ENCODE peak calls at places on chromosomes 16 and 17, in seven cellular contexts. One of them, this sample, is unnamed.

GRCh38 chr17:49338883-49339282 is 23.2 kb downstream of the ZNF652 start:
- DNase-seq in hypothalamus: no peak
- DNase-seq in left cardiac atrium: no peak
- DNase-seq in HTR-8/SVneo: no peak
- DNase-seq in globus pallidus: no peak
- DNase-seq in CD4-positive, alpha-beta T cell: no peak
- DNase-seq in amniotic epithelial cell: peak; percentile 33
- DNase-seq in this sample: no peak

GRCh38 chr17:43308999-43309398 is 75.2 kb upstream of the RNU2-1 start:
- DNase-seq in HTR-8/SVneo: no peak
- DNase-seq in left cardiac atrium: no peak
- DNase-seq in globus pallidus: peak; percentile 71
- DNase-seq in hypothalamus: no peak
- DNase-seq in amniotic epithelial cell: no peak
- DNase-seq in CD4-positive, alpha-beta T cell: no peak
- DNase-seq in this sample: no peak

GRCh38 chr17:40021471-40021961 is 6.3 kb downstream of the CSF3 start:
- DNase-seq in CD4-positive, alpha-beta T cell: no peak
- DNase-seq in HTR-8/SVneo: peak; percentile 85
- DNase-seq in amniotic epithelial cell: peak; percentile 67
- DNase-seq in left cardiac atrium: peak; percentile 50
- DNase-seq in globus pallidus: no peak
- DNase-seq in hypothalamus: no peak
- DNase-seq in this sample: no peak

GRCh38 chr16:37511-37910 is 15.9 kb downstream of the POLR3K start:
- DNase-seq in HTR-8/SVneo: no peak
- DNase-seq in left cardiac atrium: no peak
- DNase-seq in hypothalamus: no peak
- DNase-seq in globus pallidus: peak; percentile 20
- DNase-seq in CD4-positive, alpha-beta T cell: no peak
- DNase-seq in amniotic epithelial cell: peak; percentile 18
- DNase-seq in this sample: no peak

GRCh38 chr16:31061126-31061812 is 12.8 kb downstream of the ZNF668 start:
- DNase-seq in left cardiac atrium: no peak
- DNase-seq in HTR-8/SVneo: no peak
- DNase-seq in amniotic epithelial cell: no peak
- DNase-seq in hypothalamus: no peak
- DNase-seq in globus pallidus: no peak
- DNase-seq in CD4-positive, alpha-beta T cell: no peak
- DNase-seq in this sample: no peak

GRCh38 chr17:42387221-42387657 is 1.0 kb downstream of the STAT3 start:
- DNase-seq in CD4-positive, alpha-beta T cell: no peak
- DNase-seq in amniotic epithelial cell: peak; percentile 94
- DNase-seq in HTR-8/SVneo: no peak
- DNase-seq in hypothalamus: no peak
- DNase-seq in globus pallidus: no peak
- DNase-seq in left cardiac atrium: no peak
- DNase-seq in this sample: no peak

GRCh38 chr16:57297856-57298255 is 13.4 kb upstream of the PLLP start:
- DNase-seq in CD4-positive, alpha-beta T cell: peak; percentile 31
- DNase-seq in amniotic epithelial cell: no peak
- DNase-seq in globus pallidus: no peak
- DNase-seq in hypothalamus: no peak
- DNase-seq in left cardiac atrium: no peak
- DNase-seq in HTR-8/SVneo: no peak
- DNase-seq in this sample: no peak

GRCh38 chr17:4950075-4950756 is 703 bp upstream of the ENO3 start:
- DNase-seq in left cardiac atrium: peak; percentile 85
- DNase-seq in CD4-positive, alpha-beta T cell: peak; percentile 44
- DNase-seq in globus pallidus: no peak
- DNase-seq in HTR-8/SVneo: peak; percentile 65
- DNase-seq in amniotic epithelial cell: no peak
- DNase-seq in hypothalamus: no peak
- DNase-seq in this sample: peak; percentile 83

GRCh38 chr17:81483085-81483861 is 29.3 kb downstream of the ACTG1 start:
- DNase-seq in amniotic epithelial cell: no peak
- DNase-seq in globus pallidus: no peak
- DNase-seq in hypothalamus: no peak
- DNase-seq in HTR-8/SVneo: no peak
- DNase-seq in CD4-positive, alpha-beta T cell: no peak
- DNase-seq in left cardiac atrium: no peak
- DNase-seq in this sample: peak; percentile 75

GRCh38 chr17:28746611-28747045 is 2.8 kb downstream of the TRAF4 start:
- DNase-seq in amniotic epithelial cell: no peak
- DNase-seq in left cardiac atrium: no peak
- DNase-seq in hypothalamus: peak; percentile 42
- DNase-seq in HTR-8/SVneo: no peak
- DNase-seq in globus pallidus: peak; percentile 71
- DNase-seq in CD4-positive, alpha-beta T cell: no peak
- DNase-seq in this sample: no peak

GRCh38 chr17:48555616-48556533 is 11.0 kb upstream of the HOXB2 start:
- DNase-seq in amniotic epithelial cell: peak; percentile 79
- DNase-seq in globus pallidus: no peak
- DNase-seq in left cardiac atrium: no peak
- DNase-seq in hypothalamus: no peak
- DNase-seq in HTR-8/SVneo: peak; percentile 78
- DNase-seq in CD4-positive, alpha-beta T cell: no peak
- DNase-seq in this sample: no peak

GRCh38 chr17:17096438-17097178 is 54.4 kb downstream of the MPRIP start:
- DNase-seq in globus pallidus: no peak
- DNase-seq in HTR-8/SVneo: no peak
- DNase-seq in hypothalamus: no peak
- DNase-seq in left cardiac atrium: no peak
- DNase-seq in CD4-positive, alpha-beta T cell: no peak
- DNase-seq in amniotic epithelial cell: peak; percentile 72
- DNase-seq in this sample: no peak

GRCh38 chr17:16937431-16937830 is 34.5 kb downstream of the TNFRSF13B start:
- DNase-seq in hypothalamus: no peak
- DNase-seq in globus pallidus: no peak
- DNase-seq in amniotic epithelial cell: no peak
- DNase-seq in left cardiac atrium: peak; percentile 11
- DNase-seq in HTR-8/SVneo: no peak
- DNase-seq in CD4-positive, alpha-beta T cell: no peak
- DNase-seq in this sample: peak; percentile 34

GRCh38 chr17:8015957-8016631 is 13.7 kb downstream of the GUCY2D start:
- DNase-seq in hypothalamus: no peak
- DNase-seq in left cardiac atrium: no peak
- DNase-seq in HTR-8/SVneo: no peak
- DNase-seq in CD4-positive, alpha-beta T cell: no peak
- DNase-seq in globus pallidus: no peak
- DNase-seq in amniotic epithelial cell: no peak
- DNase-seq in this sample: peak; percentile 60

GRCh38 chr17:43338886-43339516 is 59.8 kb upstream of the ARL4D start:
- DNase-seq in hypothalamus: peak; percentile 41
- DNase-seq in CD4-positive, alpha-beta T cell: peak; percentile 53
- DNase-seq in globus pallidus: peak; percentile 82
- DNase-seq in amniotic epithelial cell: peak; percentile 53
- DNase-seq in HTR-8/SVneo: no peak
- DNase-seq in left cardiac atrium: peak; percentile 72
- DNase-seq in this sample: peak; percentile 81

GRCh38 chr17:52790359-52790955 is 631.9 kb upstream of the CA10 start:
- DNase-seq in HTR-8/SVneo: no peak
- DNase-seq in amniotic epithelial cell: no peak
- DNase-seq in hypothalamus: no peak
- DNase-seq in left cardiac atrium: peak; percentile 19
- DNase-seq in globus pallidus: no peak
- DNase-seq in CD4-positive, alpha-beta T cell: no peak
- DNase-seq in this sample: no peak

GRCh38 chr17:47878203-47879027 is 17.6 kb upstream of the SP2 start:
- DNase-seq in CD4-positive, alpha-beta T cell: no peak
- DNase-seq in left cardiac atrium: no peak
- DNase-seq in globus pallidus: no peak
- DNase-seq in amniotic epithelial cell: no peak
- DNase-seq in HTR-8/SVneo: no peak
- DNase-seq in hypothalamus: no peak
- DNase-seq in this sample: no peak

GRCh38 chr16:67399218-67399733 is 6.0 kb upstream of the TPPP3 start:
- DNase-seq in HTR-8/SVneo: no peak
- DNase-seq in CD4-positive, alpha-beta T cell: no peak
- DNase-seq in globus pallidus: no peak
- DNase-seq in left cardiac atrium: peak; percentile 62
- DNase-seq in amniotic epithelial cell: no peak
- DNase-seq in hypothalamus: peak; percentile 62
- DNase-seq in this sample: no peak

GRCh38 chr17:57523926-57524634 is 221.0 kb downstream of the CCDC182 start:
- DNase-seq in globus pallidus: no peak
- DNase-seq in CD4-positive, alpha-beta T cell: no peak
- DNase-seq in hypothalamus: no peak
- DNase-seq in amniotic epithelial cell: peak; percentile 60
- DNase-seq in HTR-8/SVneo: peak; percentile 90
- DNase-seq in left cardiac atrium: peak; percentile 46
- DNase-seq in this sample: no peak

GRCh38 chr17:50151937-50152547 is 1.6 kb upstream of the PPP1R9B start:
- DNase-seq in left cardiac atrium: peak; percentile 88
- DNase-seq in amniotic epithelial cell: peak; percentile 93
- DNase-seq in HTR-8/SVneo: peak; percentile 96
- DNase-seq in CD4-positive, alpha-beta T cell: peak; percentile 31
- DNase-seq in hypothalamus: peak; percentile 68
- DNase-seq in globus pallidus: peak; percentile 95
- DNase-seq in this sample: peak; percentile 86

GRCh38 chr17:8481703-8482102 is 46.0 kb downstream of the NDEL1 start:
- DNase-seq in amniotic epithelial cell: no peak
- DNase-seq in globus pallidus: no peak
- DNase-seq in CD4-positive, alpha-beta T cell: no peak
- DNase-seq in left cardiac atrium: no peak
- DNase-seq in hypothalamus: no peak
- DNase-seq in HTR-8/SVneo: no peak
- DNase-seq in this sample: no peak

GRCh38 chr17:38572665-38573365 is 32.9 kb downstream of the SRCIN1 start:
- DNase-seq in left cardiac atrium: no peak
- DNase-seq in hypothalamus: peak; percentile 57
- DNase-seq in HTR-8/SVneo: peak; percentile 67
- DNase-seq in amniotic epithelial cell: no peak
- DNase-seq in CD4-positive, alpha-beta T cell: no peak
- DNase-seq in globus pallidus: peak; percentile 82
- DNase-seq in this sample: no peak

This sample was measured in sciatic nerve.